ENCODE peak calls at places on chromosomes 11 and 22, in ten cellular contexts. S is tibial nerve, L is heart left ventricle, I is GM12891, R is transverse colon, M is HCT116, N is H1, X is adrenal gland, G is A549, C is Peyer's patch. J is an unnamed sample.

GRCh38 chr11:45412521-45412920 is 126.4 kb upstream of the SYT13 start:
- DNase-seq in S (no peak), L (no peak), I (no peak), R (no peak), M (no peak), N (peak; percentile 51), X (no peak), G (no peak), C (no peak), J (no peak)

GRCh38 chr22:39718206-39718605 is 147.7 kb downstream of the CACNA1I start:
- DNase-seq in S (no peak), L (no peak), I (no peak), R (peak; percentile 29), M (no peak), N (no peak), X (peak; percentile 75), G (no peak), C (no peak), J (peak; percentile 19)

GRCh38 chr11:94028436-94028835 is 7.3 kb downstream of the HEPHL1 start:
- DNase-seq in S (no peak), L (no peak), I (no peak), R (no peak), M (no peak), N (no peak), X (no peak), G (no peak), C (no peak), J (no peak)

GRCh38 chr11:3091846-3092602 is 34.8 kb upstream of the CARS1 start:
- DNase-seq in S (peak; percentile 61), L (peak; percentile 67), I (peak; percentile 97), R (peak; percentile 80), M (peak; percentile 67), N (peak; percentile 98), X (peak; percentile 82), G (peak; percentile 89), C (peak; percentile 53), J (peak; percentile 62)

GRCh38 chr22:34841321-34841901 is 224.5 kb upstream of the ISX start:
- DNase-seq in S (no peak), L (no peak), I (no peak), R (no peak), M (no peak), N (no peak), X (no peak), G (no peak), C (no peak), J (no peak)

GRCh38 chr11:60498853-60499252 is 6.3 kb downstream of the MS4A12 start:
- DNase-seq in S (no peak), L (no peak), I (no peak), R (peak; percentile 63), M (no peak), N (no peak), X (no peak), G (no peak), C (peak; percentile 23), J (no peak)

GRCh38 chr11:23399995-23400394 is 539.7 kb upstream of the CCDC179 start:
- DNase-seq in S (no peak), L (peak; percentile 18), I (no peak), R (no peak), M (no peak), N (no peak), X (no peak), G (no peak), C (no peak), J (no peak)

GRCh38 chr22:21951931-21952465 is 650 bp downstream of the PPM1F start:
- DNase-seq in S (no peak), L (peak; percentile 58), I (peak; percentile 35), R (peak; percentile 44), M (no peak), N (peak; percentile 74), X (peak; percentile 71), G (no peak), C (peak; percentile 30), J (peak; percentile 43)

GRCh38 chr11:44852159-44852707 is 98.5 kb downstream of the TP53I11 start:
- DNase-seq in S (no peak), L (no peak), I (no peak), R (no peak), M (no peak), N (no peak), X (no peak), G (no peak), C (no peak), J (no peak)

GRCh38 chr11:118883368-118884071 is at the start of gene CXCR5:
- DNase-seq in S (no peak), L (no peak), I (no peak), R (peak; percentile 37), M (no peak), N (no peak), X (no peak), G (no peak), C (peak; percentile 91), J (no peak)

GRCh38 chr22:19176732-19177131 is 1.8 kb downstream of the SLC25A1 start:
- DNase-seq in S (no peak), L (no peak), I (no peak), R (no peak), M (no peak), N (no peak), X (no peak), G (no peak), C (no peak), J (no peak)

DNA sequence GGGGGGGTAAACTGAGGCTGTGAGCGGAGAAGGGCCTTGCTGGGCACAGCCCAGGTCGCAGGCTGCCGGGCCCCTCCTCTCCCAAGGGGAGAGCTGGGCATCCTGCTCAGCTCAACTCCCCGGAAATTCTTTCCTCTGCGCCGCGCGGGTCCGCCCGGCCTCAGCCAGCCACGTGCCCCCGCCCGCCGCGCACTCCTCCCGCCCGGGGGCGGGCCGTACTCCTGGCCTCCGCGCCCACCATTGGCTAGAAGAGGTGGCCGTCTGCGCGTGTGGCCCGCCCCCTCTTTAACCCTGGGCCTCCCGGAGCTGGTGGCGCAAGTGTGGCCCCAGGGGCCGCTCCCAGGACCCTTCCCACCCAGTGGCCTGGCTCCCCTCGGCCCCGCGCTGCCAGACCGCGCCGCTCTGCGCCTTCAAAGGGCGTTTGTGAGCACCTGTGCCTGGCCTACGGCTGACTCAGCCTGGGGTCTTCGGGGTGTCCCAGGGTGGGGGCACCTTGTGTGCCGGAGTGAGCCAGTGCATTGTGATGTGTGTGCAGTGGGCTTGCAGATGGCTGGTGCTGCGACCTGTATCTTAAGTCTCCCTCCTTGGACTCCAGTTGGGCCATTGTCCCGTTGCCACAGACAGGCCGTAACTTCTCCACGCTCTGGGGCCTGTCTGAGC is 2.0 kb downstream of the MRGPRF start:
- DNase-seq in S (peak; percentile 69), L (peak; percentile 83), I (peak; percentile 70), R (peak; percentile 78), M (peak; percentile 47), N (peak; percentile 88), X (peak; percentile 62), G (no peak), C (no peak), J (peak; percentile 61)
- TF ChIP-seq POLR2A in S (peak; percentile 65), L (no peak), I (no peak), R (peak; percentile 43), M (peak; percentile 65), N (no peak), X (no peak), G (no peak), C (no peak), J (no peak)

DNA sequence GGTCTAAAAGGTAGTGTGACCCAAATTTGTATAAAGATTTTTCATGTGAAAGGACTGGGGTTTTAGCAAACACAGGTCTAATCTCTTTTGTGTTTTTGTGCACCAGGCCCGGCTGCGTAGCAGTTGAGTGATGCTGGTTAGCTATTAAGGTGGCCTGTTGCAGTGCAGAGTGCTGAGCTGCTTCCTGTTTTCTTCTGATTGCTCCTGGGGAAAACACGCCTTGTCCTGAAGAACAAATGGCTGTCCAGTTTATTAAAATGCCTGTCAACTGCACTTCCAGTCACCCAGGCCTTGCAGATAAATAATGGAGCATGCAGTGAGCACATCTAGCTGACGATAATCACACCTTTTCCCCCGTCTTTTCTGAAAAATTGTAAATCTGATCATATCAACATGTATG is 1.8 kb downstream of the SRSF8 start:
- DNase-seq in S (peak; percentile 88), L (peak; percentile 85), I (peak; percentile 39), R (peak; percentile 89), M (peak; percentile 94), N (no peak), X (peak; percentile 96), G (peak; percentile 53), C (peak; percentile 91), J (peak; percentile 93)
- TF ChIP-seq POLR2A in S (peak; percentile 78), L (peak; percentile 12), I (peak; percentile 70), R (peak; percentile 93), M (peak; percentile 73), N (no peak), X (peak; percentile 70), G (peak; percentile 29), C (peak; percentile 96), J (peak; percentile 94)

DNA sequence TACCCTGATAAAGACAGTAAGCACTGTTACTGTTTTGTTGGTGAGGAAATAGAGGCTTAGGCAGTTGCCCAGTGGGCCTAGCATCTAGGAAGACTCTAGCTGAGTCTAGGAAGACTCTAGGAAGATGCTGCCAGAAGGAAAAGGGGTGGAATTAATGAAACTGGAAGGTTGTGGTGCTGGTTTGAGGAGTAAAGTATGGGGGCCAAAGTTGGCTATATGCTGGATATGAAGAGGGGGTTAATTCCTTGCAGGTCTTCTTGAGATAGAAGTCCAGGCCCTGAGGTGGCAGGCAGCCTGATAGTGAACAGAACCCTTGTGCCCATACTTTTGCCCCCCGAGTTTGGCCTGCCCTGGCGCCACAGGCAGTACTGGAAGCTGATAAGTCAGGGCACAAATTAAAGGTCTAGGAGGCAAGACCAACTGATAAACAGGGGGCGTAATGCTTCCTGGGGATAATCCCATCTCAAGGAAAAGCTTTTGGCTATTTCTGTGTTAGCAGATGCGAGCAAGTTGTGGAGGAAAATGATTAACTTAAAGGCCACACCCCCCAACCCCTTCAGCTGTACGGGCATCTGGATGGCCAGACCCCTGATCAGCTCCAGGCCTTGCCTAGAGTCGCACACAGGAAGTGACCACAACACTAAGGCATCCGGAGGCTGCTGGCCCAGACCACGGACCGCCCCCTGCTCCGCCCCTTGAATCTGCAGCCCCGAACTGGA is 3.1 kb downstream of the ILK start:
- DNase-seq in S (peak; percentile 91), L (peak; percentile 96), I (no peak), R (peak; percentile 90), M (peak; percentile 65), N (peak; percentile 89), X (peak; percentile 96), G (peak; percentile 93), C (peak; percentile 83), J (peak; percentile 69)
- TF ChIP-seq POLR2A in S (peak; percentile 93), L (peak; percentile 63), I (peak; percentile 66), R (peak; percentile 59), M (no peak), N (peak; percentile 94), X (peak; percentile 41), G (peak; percentile 47), C (no peak), J (no peak)

GRCh38 chr22:37051629-37052385 is at the start of gene KCTD17:
- DNase-seq in S (peak; percentile 30), L (peak; percentile 80), I (peak; percentile 99), R (peak; percentile 86), M (peak; percentile 24), N (peak; percentile 80), X (peak; percentile 71), G (peak; percentile 77), C (peak; percentile 71), J (peak; percentile 56)
- TF ChIP-seq POLR2A in S (peak; percentile 22), L (no peak), I (no peak), R (no peak), M (no peak), N (peak; percentile 48), X (no peak), G (peak; percentile 50), C (no peak), J (no peak)

GRCh38 chr11:887589-887988 is 23.0 kb downstream of the CHID1 start:
- DNase-seq in S (no peak), L (no peak), I (no peak), R (no peak), M (no peak), N (no peak), X (no peak), G (no peak), C (no peak), J (no peak)
- TF ChIP-seq POLR2A in S (no peak), L (no peak), I (no peak), R (no peak), M (no peak), N (no peak), X (no peak), G (no peak), C (no peak), J (no peak)

J was measured in erythroblast.